ENCODE peak calls at places on chromosomes 3 and 15, in seven cellular contexts. O is bronchial epithelial cell, A is uterus, D is SJSA1, Q is endodermal cell, W is upper lobe of right lung, Z is AG04450. J is an unnamed sample.

GRCh38 chr3:112776000-112776399 is 70.7 kb downstream of the CD200R1L start:
- DNase-seq in O (peak; percentile 99), A (no peak), D (no peak), Q (no peak), W (no peak), Z (no peak), J (no peak)

GRCh38 chr15:57298204-57298603 is 78.1 kb upstream of the CGNL1 start:
- DNase-seq in O (no peak), A (no peak), D (peak; percentile 61), Q (no peak), W (no peak), Z (peak; percentile 32), J (no peak)

GRCh38 chr15:43370310-43370974 is 401 bp downstream of the ZSCAN29 start:
- DNase-seq in O (peak; percentile 19), A (peak; percentile 20), D (peak; percentile 48), Q (peak; percentile 71), W (no peak), Z (no peak), J (peak; percentile 73)

GRCh38 chr3:187014417-187014864 is 84.1 kb downstream of the ST6GAL1 start:
- DNase-seq in O (no peak), A (no peak), D (no peak), Q (no peak), W (no peak), Z (no peak), J (no peak)

GRCh38 chr15:47726399-47726823 is 9.1 kb downstream of the SEMA6D start:
- DNase-seq in O (peak; percentile 82), A (no peak), D (no peak), Q (no peak), W (no peak), Z (no peak), J (no peak)

GRCh38 chr3:197892162-197892561 is 57.8 kb upstream of the RPL35A start:
- DNase-seq in O (no peak), A (no peak), D (no peak), Q (no peak), W (no peak), Z (no peak), J (no peak)

GRCh38 chr15:53588773-53589172 is 170.7 kb downstream of the WDR72 start:
- DNase-seq in O (peak; percentile 41), A (no peak), D (no peak), Q (no peak), W (no peak), Z (no peak), J (no peak)

GRCh38 chr3:48001991-48002390 is 14.2 kb downstream of the MAP4 start:
- DNase-seq in O (no peak), A (no peak), D (no peak), Q (no peak), W (no peak), Z (no peak), J (no peak)

GRCh38 chr3:126654571-126655393 is at the start of gene TXNRD3:
- DNase-seq in O (peak; percentile 38), A (peak; percentile 74), D (peak; percentile 72), Q (peak; percentile 94), W (peak; percentile 95), Z (no peak), J (peak; percentile 91)

GRCh38 chr15:29569533-29570092 is 252.7 kb downstream of the TJP1 start:
- DNase-seq in O (no peak), A (no peak), D (no peak), Q (peak; percentile 83), W (no peak), Z (no peak), J (peak; percentile 75)
- H3K27me3 ChIP-seq in O (peaks cover 22% of the 10 kb centered on the region), A (peaks cover 26% of the 10 kb centered on the region), D (peaks cover 57% of the 10 kb centered on the region), Q (peaks cover 25% of the 10 kb centered on the region), W (peaks cover 53% of the 10 kb centered on the region), Z (peaks cover 45% of the 10 kb centered on the region), J (peaks cover 27% of the 10 kb centered on the region)

GRCh38 chr15:45376300-45376928 is 1.9 kb downstream of the GATM start:
- DNase-seq in O (no peak), A (no peak), D (no peak), Q (peak; percentile 66), W (no peak), Z (no peak), J (no peak)

GRCh38 chr15:45377630-45378148 is 655 bp downstream of the GATM start:
- DNase-seq in O (no peak), A (peak; percentile 27), D (no peak), Q (peak; percentile 62), W (peak; percentile 65), Z (no peak), J (peak; percentile 63)

GRCh38 chr15:45376967-45377629 is 1.2 kb downstream of the GATM start:
- DNase-seq in O (no peak), A (no peak), D (no peak), Q (no peak), W (no peak), Z (no peak), J (no peak)

GRCh38 chr15:45378149-45378912 is at the start of gene GATM:
- DNase-seq in O (peak; percentile 77), A (peak; percentile 71), D (peak; percentile 84), Q (peak; percentile 91), W (peak; percentile 83), Z (peak; percentile 53), J (peak; percentile 92)

DNA sequence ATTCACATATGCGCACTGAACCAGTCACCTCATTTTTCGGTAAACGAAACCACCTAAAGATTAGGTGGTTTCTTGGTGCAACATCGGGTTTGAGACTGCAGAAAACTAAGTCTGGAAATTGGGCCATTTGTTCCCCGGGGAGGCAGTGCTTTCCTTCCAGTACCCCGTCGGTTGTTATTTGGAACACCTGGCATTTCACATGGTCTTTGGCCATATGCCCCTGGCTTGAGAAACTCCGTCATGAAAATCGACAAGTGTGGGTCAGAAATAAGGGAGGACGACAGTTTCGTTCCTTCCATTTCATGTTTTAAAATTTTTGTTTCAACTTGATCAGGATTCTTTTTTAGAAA is 544 bp upstream of the GATM start:
- DNase-seq in O (no peak), A (no peak), D (no peak), Q (no peak), W (no peak), Z (no peak), J (peak; percentile 52)
- H3K27me3 ChIP-seq in O (peaks cover 16% of the 10 kb centered on the region), A (no peaks in the 10 kb centered on the region), D (peaks cover 52% of the 10 kb centered on the region), Q (peaks cover 23% of the 10 kb centered on the region), W (peaks cover 37% of the 10 kb centered on the region), Z (peaks cover 64% of the 10 kb centered on the region), J (peaks cover 45% of the 10 kb centered on the region)

GRCh38 chr15:74222231-74222511 is 14.0 kb upstream of the CCDC33 start:
- DNase-seq in O (no peak), A (no peak), D (no peak), Q (no peak), W (no peak), Z (no peak), J (no peak)

GRCh38 chr15:74220475-74221248 is 15.5 kb upstream of the CCDC33 start:
- DNase-seq in O (no peak), A (no peak), D (no peak), Q (no peak), W (no peak), Z (no peak), J (no peak)

GRCh38 chr15:74221399-74222230 is 14.5 kb upstream of the CCDC33 start:
- DNase-seq in O (no peak), A (no peak), D (no peak), Q (no peak), W (no peak), Z (no peak), J (peak; percentile 58)

GRCh38 chr15:74225928-74226327 is 10.2 kb upstream of the CCDC33 start:
- DNase-seq in O (no peak), A (no peak), D (no peak), Q (no peak), W (no peak), Z (no peak), J (no peak)

GRCh38 chr15:74222705-74223104 is 13.4 kb upstream of the CCDC33 start:
- DNase-seq in O (no peak), A (no peak), D (no peak), Q (no peak), W (no peak), Z (no peak), J (peak; percentile 74)
- H3K27me3 ChIP-seq in O (peaks cover 30% of the 10 kb centered on the region), A (no peaks in the 10 kb centered on the region), D (no peaks in the 10 kb centered on the region), Q (peaks cover 6% of the 10 kb centered on the region), W (peaks cover 31% of the 10 kb centered on the region), Z (peaks cover 66% of the 10 kb centered on the region), J (peaks cover 77% of the 10 kb centered on the region)

DNA sequence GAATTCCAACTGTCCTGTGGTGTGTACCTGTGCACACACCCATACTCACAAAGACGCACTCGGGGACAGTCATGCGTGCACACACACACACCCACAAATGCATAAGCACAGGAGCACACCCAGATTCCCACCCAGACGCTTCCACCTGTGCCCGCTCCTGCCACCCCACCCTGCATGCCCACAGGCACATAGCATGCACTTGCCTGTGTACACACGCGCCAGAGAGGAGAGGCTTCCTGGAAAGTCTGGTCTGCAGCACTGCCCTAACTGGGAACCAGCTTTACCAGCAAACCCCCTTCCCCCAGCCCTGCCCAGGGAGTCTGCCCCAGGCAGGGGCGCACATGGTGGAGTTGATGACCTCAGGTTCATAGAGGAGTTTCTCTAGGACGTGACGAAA is 246.2 kb downstream of the UACA start:
- DNase-seq in O (peak; percentile 47), A (no peak), D (no peak), Q (no peak), W (no peak), Z (no peak), J (no peak)
- H3K27me3 ChIP-seq in O (peaks cover 33% of the 10 kb centered on the region), A (no peaks in the 10 kb centered on the region), D (no peaks in the 10 kb centered on the region), Q (no peaks in the 10 kb centered on the region), W (no peaks in the 10 kb centered on the region), Z (peaks cover 56% of the 10 kb centered on the region), J (no peaks in the 10 kb centered on the region)

GRCh38 chr15:82051664-82052063 is 5.8 kb upstream of the MEX3B start:
- DNase-seq in O (no peak), A (no peak), D (peak; percentile 83), Q (no peak), W (no peak), Z (no peak), J (no peak)
- H3K27me3 ChIP-seq in O (peaks cover 5% of the 10 kb centered on the region), A (no peaks in the 10 kb centered on the region), D (no peaks in the 10 kb centered on the region), Q (peaks cover 19% of the 10 kb centered on the region), W (peaks cover 35% of the 10 kb centered on the region), Z (peaks cover under 1% of the 10 kb centered on the region), J (peaks cover 21% of the 10 kb centered on the region)